ENCODE peak calls at places on chromosomes 11 and 22, in four cellular contexts. G, S, F and M are unnamed samples.
A peak's percentile ranks its signal among the peaks of the same experiment; 100 is the strongest.

GRCh38 chr11:57251491-57252104 is 14.5 kb upstream of the APLNR start:
- DNase-seq in G (no peak), F (peak; percentile 46), S (no peak), M (peak; percentile 37)

GRCh38 chr11:87473174-87473573 is 435.4 kb downstream of the TMEM135 start:
- DNase-seq in F (no peak), G (no peak), S (no peak), M (no peak)

GRCh38 chr11:16669799-16670415 is 68.5 kb upstream of the C11orf58 start:
- DNase-seq in F (no peak), S (no peak), G (no peak), M (no peak)

GRCh38 chr11:81979444-81979843 is 754.2 kb downstream of the FAM181B start:
- DNase-seq in S (no peak), F (no peak), G (no peak), M (no peak)

GRCh38 chr11:75023446-75024067 is 34.8 kb downstream of the NEU3 start:
- DNase-seq in F (no peak), S (no peak), G (no peak), M (no peak)

GRCh38 chr11:2103666-2104523 is 35.3 kb downstream of the IGF2 start:
- DNase-seq in F (no peak), G (no peak), S (no peak), M (no peak)

GRCh38 chr22:29831186-29831921 is 6.7 kb downstream of the ASCC2 start:
- DNase-seq in G (no peak), F (no peak), S (no peak), M (no peak)

GRCh38 chr22:21448627-21449416 is 18.4 kb upstream of the TMEM191C start:
- DNase-seq in F (peak; percentile 19), G (no peak), S (no peak), M (peak; percentile 10)

GRCh38 chr11:117231637-117232021 is 244 bp downstream of the PCSK7 start:
- DNase-seq in S (no peak), G (no peak), F (no peak), M (no peak)

GRCh38 chr22:36356708-36357694 is 30.8 kb downstream of the MYH9 start:
- DNase-seq in G (peak; percentile 48), F (no peak), S (peak; percentile 47), M (no peak)

GRCh38 chr22:27879923-27880322 is 39.1 kb downstream of the PITPNB start:
- DNase-seq in G (no peak), S (no peak), F (no peak), M (no peak)

GRCh38 chr11:46710821-46711269 is 8.2 kb upstream of the F2 start:
- DNase-seq in F (peak; percentile 82), G (no peak), S (no peak), M (no peak)

GRCh38 chr11:4393209-4394196 is at the start of gene TRIM21:
- DNase-seq in G (peak; percentile 89), S (peak; percentile 78), F (peak; percentile 81), M (peak; percentile 88)

GRCh38 chr11:131674051-131674755 is 303.8 kb downstream of the NTM start:
- DNase-seq in G (no peak), S (no peak), F (peak; percentile 66), M (peak; percentile 72)

GRCh38 chr11:10456519-10456918 is 1.5 kb downstream of the AMPD3 start:
- DNase-seq in F (no peak), G (no peak), S (no peak), M (no peak)

GRCh38 chr11:64920124-64920523 is 3.1 kb upstream of the ATG2A start:
- DNase-seq in G (no peak), S (no peak), F (no peak), M (no peak)

GRCh38 chr11:101775033-101775432 is 139.8 kb upstream of the CEP126 start:
- DNase-seq in F (no peak), S (no peak), G (no peak), M (no peak)

GRCh38 chr11:45332486-45332934 is 46.4 kb upstream of the SYT13 start:
- DNase-seq in G (peak; percentile 37), S (peak; percentile 14), F (no peak), M (peak; percentile 51)

GRCh38 chr11:121464352-121464946 is 11.7 kb upstream of the SORL1-AS1 start:
- DNase-seq in G (peak; percentile 46), F (peak; percentile 72), S (peak; percentile 53), M (peak; percentile 60)

GRCh38 chr22:32844251-32844650 is 42.7 kb downstream of the TIMP3 start:
- DNase-seq in S (no peak), F (no peak), G (no peak), M (no peak)

GRCh38 chr11:80379620-80380278 is 938.9 kb upstream of the TENM4 start:
- DNase-seq in F (no peak), G (no peak), S (no peak), M (no peak)

GRCh38 chr11:13011366-13012036 is 2.4 kb downstream of the RASSF10 start:
- DNase-seq in F (no peak), G (no peak), S (no peak), M (no peak)

GRCh38 chr11:11842426-11843008 is 745 bp downstream of the USP47 start:
- DNase-seq in G (peak; percentile 70), F (peak; percentile 49), S (peak; percentile 30), M (peak; percentile 55)

GRCh38 chr11:12235549-12235944 is 125.2 kb downstream of the MICAL2 start:
- DNase-seq in S (no peak), G (no peak), F (no peak), M (no peak)

GRCh38 chr11:125756050-125756449 is 10.0 kb downstream of the PATE1 start:
- DNase-seq in S (no peak), G (no peak), F (no peak), M (no peak)

GRCh38 chr22:26658671-26659478 is 1.5 kb downstream of the MIAT start:
- DNase-seq in F (no peak), G (peak; percentile 48), S (peak; percentile 57), M (peak; percentile 44)

GRCh38 chr11:99199336-99199735 is 178.6 kb downstream of the CNTN5 start:
- DNase-seq in S (no peak), G (no peak), F (no peak), M (no peak)

GRCh38 chr11:65305501-65306268 is 9.0 kb upstream of the CDC42EP2 start:
- DNase-seq in S (no peak), G (no peak), F (peak; percentile 59), M (peak; percentile 84)

GRCh38 chr22:37976547-37976946 is 7.8 kb downstream of the SOX10 start:
- DNase-seq in G (no peak), F (no peak), S (no peak), M (no peak)
- H3K27me3 ChIP-seq in G (no peaks in the 10 kb centered on the region), F (no peaks in the 10 kb centered on the region), S (no peaks in the 10 kb centered on the region), M (no peaks in the 10 kb centered on the region)

DNA sequence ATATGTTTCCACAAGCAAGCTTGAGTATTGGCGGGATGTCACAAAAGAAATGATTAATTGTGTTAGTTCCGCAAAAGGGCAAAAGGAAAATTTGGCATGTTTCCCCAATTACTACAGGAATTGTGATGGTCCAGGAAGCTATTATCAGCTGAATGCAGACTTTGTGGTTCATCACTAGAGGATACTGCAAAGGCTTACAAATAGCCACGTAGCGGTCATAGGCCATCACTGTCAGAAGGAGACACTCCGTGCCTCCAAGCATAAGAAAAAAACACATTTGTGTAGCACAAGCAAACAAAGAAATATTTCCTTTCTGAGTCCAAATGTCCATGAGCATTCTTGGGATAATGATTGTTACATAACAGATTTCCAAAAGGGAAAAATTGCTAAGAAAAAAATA is 1.8 kb downstream of the OR10AG1 start:
- DNase-seq in G (no peak), S (no peak), F (no peak), M (no peak)
- H3K4me3 ChIP-seq in G (no peak overlapping the region), S (no peak overlapping the region), F (no peak overlapping the region), M (no peak overlapping the region)

GRCh38 chr11:130162733-130163132 is 3.2 kb downstream of the ST14 start:
- DNase-seq in S (no peak), G (no peak), F (no peak), M (peak; percentile 67)

GRCh38 chr11:130161441-130161840 is 1.9 kb downstream of the ST14 start:
- DNase-seq in F (no peak), S (no peak), G (no peak), M (no peak)

GRCh38 chr11:130159657-130160459 is at the start of gene ST14:
- DNase-seq in F (no peak), G (no peak), S (no peak), M (peak; percentile 83)

GRCh38 chr11:130159139-130159538 is 443 bp upstream of the ST14 start:
- DNase-seq in G (no peak), S (no peak), F (no peak), M (no peak)

DNA sequence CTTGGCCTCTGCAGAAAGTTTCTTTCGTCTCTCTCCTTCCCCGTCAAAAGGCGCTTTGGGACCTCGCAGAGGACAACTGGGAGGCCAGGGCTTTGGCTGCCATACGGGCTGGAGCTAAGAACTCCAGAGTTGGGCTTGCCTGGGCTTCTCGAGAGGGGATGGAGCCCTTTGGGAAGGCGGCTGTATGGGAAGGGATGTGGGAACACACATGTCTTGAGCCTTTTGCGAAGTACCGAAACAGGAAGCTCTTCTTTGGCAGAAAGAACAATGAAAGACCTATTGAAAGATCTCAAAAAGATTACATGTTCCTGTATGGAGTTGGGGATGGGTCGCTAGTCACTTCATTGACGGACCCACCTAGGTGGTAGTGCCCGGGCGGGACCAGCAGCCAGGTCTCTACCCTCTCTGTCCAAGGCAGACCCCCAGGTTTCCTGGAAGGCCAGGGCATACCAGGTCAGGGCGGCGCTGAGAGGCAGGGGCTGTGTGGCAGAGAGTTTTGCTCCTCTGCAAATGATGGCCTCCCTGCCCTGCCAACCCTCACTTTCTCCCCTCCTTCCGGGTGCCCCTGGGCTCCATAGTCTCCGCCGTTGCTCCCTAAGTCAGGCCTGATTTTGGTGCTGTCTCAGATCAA is 993 bp downstream of the ST14 start:
- DNase-seq in S (no peak), F (no peak), G (no peak), M (no peak)
- H3K27me3 ChIP-seq in S (peaks cover 10% of the 10 kb centered on the region), F (peaks cover 25% of the 10 kb centered on the region), G (peaks cover 21% of the 10 kb centered on the region), M (no peaks in the 10 kb centered on the region)

GRCh38 chr11:35800970-35801953 is 138.7 kb downstream of the TRIM44 start:
- DNase-seq in F (no peak), S (no peak), G (no peak), M (no peak)

GRCh38 chr11:35802672-35803071 is 140.1 kb downstream of the TRIM44 start:
- DNase-seq in F (no peak), S (no peak), G (no peak), M (no peak)

GRCh38 chr11:35804446-35805040 is 139.3 kb upstream of the LDLRAD3 start:
- DNase-seq in S (no peak), F (no peak), G (no peak), M (no peak)

GRCh38 chr11:35803115-35803514 is 140.5 kb downstream of the TRIM44 start:
- DNase-seq in F (no peak), S (no peak), G (no peak), M (no peak)

DNA sequence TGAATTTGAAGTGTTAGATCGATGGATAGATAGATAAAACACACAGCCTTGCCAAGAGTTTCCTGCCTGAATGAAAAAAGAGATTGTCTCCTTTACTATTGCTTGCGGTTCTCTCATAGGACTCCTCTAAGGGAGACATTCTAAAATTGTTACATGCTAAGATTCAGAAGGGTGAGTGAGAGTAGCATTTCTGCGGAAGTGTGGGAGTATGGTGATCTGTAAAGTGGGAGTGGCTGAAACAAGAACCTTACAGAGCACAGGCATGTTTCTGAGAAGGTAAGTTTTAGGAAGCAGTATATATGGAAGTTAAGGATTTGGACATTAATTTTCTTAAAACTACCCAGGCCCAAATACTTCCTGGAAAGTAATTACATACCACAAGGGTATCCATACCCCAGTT is 139.6 kb downstream of the TRIM44 start:
- DNase-seq in F (no peak), G (no peak), S (no peak), M (no peak)
- H3K4me3 ChIP-seq in F (no peak overlapping the region), G (no peak overlapping the region), S (no peak overlapping the region), M (no peak overlapping the region)

DNA sequence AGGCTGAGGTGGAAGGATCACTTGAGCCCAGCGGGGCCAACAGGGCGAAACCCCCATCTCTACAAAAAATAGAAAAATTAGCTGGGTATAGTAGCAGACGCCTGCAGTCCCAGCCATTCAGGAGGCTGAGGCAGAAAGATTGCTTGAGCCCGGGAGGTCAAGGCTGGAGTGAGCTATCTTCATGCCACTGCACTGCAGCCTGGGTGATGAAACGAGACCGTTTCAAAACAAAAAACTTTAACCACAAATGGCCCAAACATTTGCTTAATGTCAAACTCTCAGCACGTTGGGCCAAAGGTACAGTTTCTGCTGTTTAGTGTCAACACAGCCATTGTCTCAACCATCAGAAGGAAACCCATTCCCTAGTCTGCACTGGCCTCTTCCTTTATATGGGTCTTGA is 69.2 kb upstream of the TTC12 start:
- DNase-seq in F (no peak), S (no peak), G (no peak), M (no peak)
- H3K27me3 ChIP-seq in F (no peaks in the 10 kb centered on the region), S (peaks cover 9% of the 10 kb centered on the region), G (peaks cover 3% of the 10 kb centered on the region), M (no peaks in the 10 kb centered on the region)